ENCODE peak calls at places on chromosomes 7 and 10, in five cellular contexts. N is sigmoid colon, K is ovary, T is Peyer's patch, R is heart left ventricle. F is an unnamed sample. For H3K36me3, the result is how much of the 10 kb centered on the place peaks cover.

GRCh38 chr10:71312840-71313789 is 5.9 kb upstream of the SLC29A3 start:
- DNase-seq in K (peak), N (peak), R (peak), T (peak), F (peak)

GRCh38 chr7:114422478-114423217 is 8.0 kb downstream of the FOXP2 start:
- DNase-seq in N (no peak), K (no peak), R (no peak), T (no peak), F (no peak)

GRCh38 chr7:587769-588168 is 68.1 kb upstream of the PDGFA start:
- DNase-seq in R (peak), K (no peak), T (no peak), N (no peak), F (peak)

GRCh38 chr10:108422286-108422685 is 1257.8 kb upstream of the SORCS1 start:
- DNase-seq in R (no peak), N (no peak), T (no peak), K (no peak), F (no peak)

GRCh38 chr7:81594767-81595166 is 175.1 kb downstream of the HGF start:
- DNase-seq in T (no peak), N (no peak), R (peak), K (no peak), F (no peak)

GRCh38 chr7:133591704-133592340 is 338.9 kb downstream of the EXOC4 start:
- DNase-seq in K (no peak), R (no peak), N (no peak), T (no peak), F (no peak)

GRCh38 chr7:147012670-147013069 is 896.1 kb downstream of the CNTNAP2 start:
- DNase-seq in N (no peak), T (no peak), K (no peak), R (no peak), F (no peak)

GRCh38 chr7:31922883-31923282 is 147.3 kb downstream of the PDE1C start:
- DNase-seq in T (no peak), K (no peak), R (no peak), N (no peak), F (no peak)

GRCh38 chr7:142901426-142902259 is 16.1 kb upstream of the TRPV6 start:
- DNase-seq in T (no peak), K (no peak), R (no peak), N (no peak), F (no peak)

GRCh38 chr10:48802611-48803046 is 118.0 kb downstream of the WDFY4 start:
- DNase-seq in T (no peak), K (no peak), R (no peak), N (no peak), F (no peak)

GRCh38 chr10:103916901-103917300 is 1.1 kb downstream of the STN1 start:
- DNase-seq in N (no peak), R (no peak), T (no peak), K (no peak), F (no peak)

GRCh38 chr10:12350167-12350872 is 973 bp downstream of the CAMK1D start:
- DNase-seq in N (peak), R (peak), T (peak), K (peak), F (peak)

GRCh38 chr10:129342385-129342784 is 124.7 kb upstream of the MGMT start:
- DNase-seq in R (no peak), K (no peak), T (no peak), N (no peak), F (no peak)

GRCh38 chr7:115635367-115635766 is 395.2 kb downstream of the TFEC start:
- DNase-seq in R (no peak), K (no peak), N (no peak), T (no peak), F (no peak)

GRCh38 chr7:31899356-31899927 is 170.8 kb downstream of the PDE1C start:
- DNase-seq in T (no peak), R (no peak), N (no peak), K (no peak), F (no peak)

GRCh38 chr7:155299539-155300202 is 2.0 kb downstream of the INSIG1 start:
- DNase-seq in T (no peak), R (no peak), K (no peak), N (no peak), F (no peak)

GRCh38 chr10:108812296-108812695 is 1111.0 kb downstream of the XPNPEP1 start:
- DNase-seq in T (no peak), R (no peak), N (no peak), K (no peak), F (no peak)

GRCh38 chr7:155581107-155581830 is 34.9 kb upstream of the CNPY1 start:
- DNase-seq in R (no peak), T (no peak), K (no peak), N (no peak), F (no peak)

GRCh38 chr10:79022565-79023488 is 45.9 kb upstream of the ZMIZ1 start:
- DNase-seq in N (peak), T (no peak), K (peak), R (peak), F (peak)

GRCh38 chr7:148437043-148437442 is 153.5 kb upstream of the C7orf33 start:
- DNase-seq in R (no peak), K (no peak), N (no peak), T (no peak), F (no peak)

GRCh38 chr10:112875474-112876267 is 74.4 kb upstream of the TCF7L2 start:
- DNase-seq in N (no peak), T (peak), K (no peak), R (no peak), F (peak)

GRCh38 chr10:119715628-119716505 is 10.0 kb upstream of the INPP5F start:
- DNase-seq in K (no peak), T (no peak), R (no peak), N (no peak), F (no peak)

GRCh38 chr10:58064714-58065528 is 202.8 kb downstream of the IPMK start:
- DNase-seq in R (no peak), T (no peak), N (no peak), K (no peak), F (peak)

GRCh38 chr10:97543025-97543546 is 29.5 kb upstream of the ANKRD2 start:
- DNase-seq in K (peak), R (peak), N (peak), T (peak), F (peak)

GRCh38 chr7:2661602-2662272 is 26.3 kb upstream of the AMZ1 start:
- DNase-seq in R (no peak), T (no peak), K (no peak), N (no peak), F (no peak)
- TF ChIP-seq POLR2A in R (no peak), T (no peak), K (no peak), N (no peak), F (no peak)

GRCh38 chr10:93352638-93353383 is 129.3 kb downstream of the MYOF start:
- DNase-seq in N (no peak), T (no peak), R (no peak), K (no peak), F (no peak)
- H3K27ac ChIP-seq in N (no peak), T (no peak), R (no peak), K (no peak), F (no peak)

GRCh38 chr7:22189230-22189629 is 167.7 kb downstream of the RAPGEF5 start:
- DNase-seq in K (no peak), N (no peak), T (no peak), R (no peak), F (no peak)
- H3K36me3 ChIP-seq in K (under half), N (under half), T (under half), R (under half), F (under half)

DNA sequence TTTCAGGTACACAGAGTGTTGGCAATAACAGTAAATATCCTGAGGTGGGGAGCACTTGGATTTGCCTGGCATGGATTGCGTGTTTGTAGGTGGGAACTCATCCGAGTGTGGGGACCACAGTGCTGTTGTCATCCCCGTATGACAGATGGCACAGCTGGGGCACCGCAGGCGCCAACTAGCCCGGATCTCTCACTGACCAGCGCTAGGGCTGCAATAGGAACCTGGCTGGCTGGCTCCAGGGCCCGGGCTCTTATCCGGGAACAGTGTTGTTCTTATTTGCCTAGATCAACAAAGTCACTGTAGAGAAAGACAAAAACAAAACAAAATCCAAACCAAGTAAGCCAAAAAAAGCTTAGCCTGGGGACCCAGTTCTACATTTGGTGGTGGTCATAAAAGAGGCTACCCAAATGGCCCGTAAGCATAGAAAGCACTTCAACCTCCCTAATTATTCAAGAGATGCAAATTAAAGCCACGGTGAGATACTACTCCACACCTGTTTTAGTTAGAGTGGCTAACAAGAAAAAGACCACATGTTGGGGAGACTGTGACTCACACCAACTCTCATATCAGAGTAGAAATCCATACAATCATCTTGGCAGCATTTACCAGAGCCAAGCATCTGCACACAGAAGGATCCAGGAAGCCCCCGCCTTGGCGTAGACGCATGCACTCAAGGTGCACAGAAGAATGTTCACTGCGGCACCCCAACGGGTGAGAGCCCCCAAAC is 27.2 kb upstream of the PFKFB3 start:
- DNase-seq in R (no peak), N (no peak), K (no peak), T (no peak), F (no peak)
- TF ChIP-seq POLR2A in R (no peak), N (no peak), K (no peak), T (no peak), F (no peak)

GRCh38 chr7:45105588-45106188 is 5.8 kb downstream of the TBRG4 start:
- DNase-seq in K (no peak), T (no peak), N (no peak), R (no peak), F (no peak)

GRCh38 chr7:45107356-45107755 is 4.1 kb downstream of the TBRG4 start:
- DNase-seq in N (no peak), R (no peak), T (no peak), K (no peak), F (no peak)

GRCh38 chr7:45106820-45107219 is 4.7 kb downstream of the TBRG4 start:
- DNase-seq in N (peak), T (no peak), K (no peak), R (no peak), F (no peak)

GRCh38 chr7:45111298-45112223 is at the start of gene TBRG4:
- DNase-seq in T (peak), K (peak), N (peak), R (peak), F (peak)

DNA sequence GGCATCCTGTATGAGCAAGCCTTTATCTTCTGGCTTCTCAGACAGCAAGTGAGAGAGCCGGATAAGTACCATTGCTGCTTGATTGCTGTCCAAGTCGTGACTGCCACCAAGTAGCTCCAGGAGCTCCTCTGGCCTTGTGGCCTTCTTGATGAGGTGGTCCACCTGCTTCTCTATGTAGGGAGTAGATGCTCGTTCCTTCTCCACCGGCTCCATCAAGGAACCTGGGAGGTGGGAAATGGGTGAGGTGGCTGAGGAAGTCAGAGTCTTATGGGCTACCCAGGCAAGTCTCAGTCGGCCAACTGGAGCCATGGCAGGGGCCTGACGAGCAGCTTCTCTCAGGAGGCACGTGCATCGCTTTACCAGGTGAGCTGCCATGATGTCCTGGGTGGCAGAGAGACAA is 2.6 kb downstream of the TBRG4 start:
- DNase-seq in K (no peak), R (no peak), N (peak), T (no peak), F (no peak)
- H3K27ac ChIP-seq in K (no peak), R (no peak), N (no peak), T (no peak), F (no peak)

GRCh38 chr7:150336746-150337145 is 4.7 kb downstream of the RARRES2 start:
- DNase-seq in T (no peak), R (no peak), N (no peak), K (peak), F (no peak)

GRCh38 chr7:150338166-150338829 is 3.1 kb downstream of the RARRES2 start:
- DNase-seq in T (no peak), N (no peak), R (no peak), K (peak), F (no peak)

GRCh38 chr7:150339369-150339768 is 2.1 kb downstream of the RARRES2 start:
- DNase-seq in N (no peak), R (no peak), K (no peak), T (no peak), F (no peak)

GRCh38 chr7:150337179-150337578 is 4.2 kb downstream of the RARRES2 start:
- DNase-seq in R (no peak), K (no peak), T (no peak), N (no peak), F (no peak)

DNA sequence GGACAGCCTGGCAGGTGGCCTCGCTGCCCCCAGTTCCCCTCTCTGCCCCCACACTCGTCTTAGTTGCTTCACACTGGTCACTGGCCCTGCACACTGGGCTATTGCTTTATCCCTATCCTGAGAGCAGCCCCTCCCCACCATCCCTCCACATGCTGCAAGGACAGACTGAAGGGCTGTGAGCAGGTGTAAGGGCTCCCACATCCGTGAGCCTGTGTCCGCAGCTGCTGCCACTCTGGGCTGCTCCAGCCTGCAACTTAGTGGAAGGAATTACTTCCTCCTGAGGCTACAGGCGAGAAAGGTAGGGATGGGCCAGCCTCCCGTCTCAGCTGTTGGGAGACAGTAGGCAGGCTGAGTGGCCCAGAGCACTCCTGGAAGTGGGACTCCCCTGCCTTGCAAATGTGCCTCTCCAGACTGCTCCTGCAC is 3.8 kb downstream of the RARRES2 start:
- DNase-seq in R (no peak), N (no peak), K (peak), T (no peak), F (peak)
- H3K36me3 ChIP-seq in R (under half), N (under half), K (under half), T (under half), F (under half)

GRCh38 chr7:78041409-78041808 is 242.8 kb downstream of the PHTF2 start:
- DNase-seq in N (no peak), R (no peak), T (no peak), K (no peak), F (no peak)
- TF ChIP-seq POLR2A in N (no peak), R (no peak), T (no peak), K (no peak), F (no peak)

DNA sequence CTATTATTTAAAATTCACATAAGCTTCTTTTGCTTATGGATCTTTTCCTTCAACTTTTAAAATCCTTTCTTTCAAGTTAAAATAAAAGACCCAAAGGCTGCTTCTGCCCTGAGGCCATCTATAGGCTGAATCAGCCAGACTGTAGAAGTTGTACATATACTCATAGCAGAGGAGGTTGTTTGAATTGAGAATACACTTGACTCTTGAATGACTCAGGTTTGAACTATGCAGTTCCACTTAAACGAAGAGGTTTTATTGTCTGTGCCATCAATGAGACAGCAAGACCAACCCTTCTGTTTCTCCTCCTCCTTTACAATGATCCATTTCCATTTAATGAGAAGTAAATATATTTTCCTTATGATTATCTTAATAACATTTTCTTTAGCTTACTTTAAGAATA is 5.8 kb downstream of the ZNF365 start:
- DNase-seq in R (no peak), N (no peak), K (no peak), T (no peak), F (no peak)
- H3K27ac ChIP-seq in R (no peak), N (no peak), K (no peak), T (no peak), F (no peak)

GRCh38 chr7:104123786-104124185 is 84.0 kb downstream of the ORC5 start:
- DNase-seq in N (no peak), R (no peak), K (no peak), T (no peak), F (no peak)

GRCh38 chr7:104124469-104124868 is 83.3 kb downstream of the ORC5 start:
- DNase-seq in N (no peak), R (no peak), K (no peak), T (no peak), F (no peak)

GRCh38 chr7:104126411-104126841 is 81.4 kb downstream of the ORC5 start:
- DNase-seq in R (no peak), N (no peak), T (no peak), K (no peak), F (no peak)

GRCh38 chr7:104124893-104125292 is 82.9 kb downstream of the ORC5 start:
- DNase-seq in T (no peak), N (no peak), R (no peak), K (no peak), F (no peak)

GRCh38 chr7:104127204-104127603 is 80.6 kb downstream of the ORC5 start:
- DNase-seq in R (no peak), N (no peak), K (no peak), T (no peak), F (no peak)
- H3K36me3 ChIP-seq in R (under half), N (half or more), K (under half), T (under half), F (under half)